ENCODE peak calls at places on chromosomes 4 and X, in seven cellular contexts. Q is thyroid gland, H is breast epithelium, I is psoas muscle, W is kidney epithelial cell, T is fibroblast of mammary gland, A is brain microvascular endothelial cell. V is an unnamed sample.

GRCh38 chr4:35872273-35872672 is 372.0 kb downstream of the ARAP2 start:
- DNase-seq in Q (no peak), H (no peak), I (no peak), W (no peak), T (no peak), A (no peak), V (no peak)

GRCh38 chr4:39976141-39976944 is 1.4 kb downstream of the PDS5A start:
- DNase-seq in Q (peak; percentile 81), H (peak; percentile 64), I (peak; percentile 73), W (peak; percentile 45), T (peak; percentile 84), A (peak; percentile 75), V (peak; percentile 57)

GRCh38 chr4:152920768-152921167 is 15.4 kb upstream of the FHDC1 start:
- DNase-seq in Q (no peak), H (no peak), I (no peak), W (no peak), T (peak; percentile 59), A (no peak), V (no peak)

GRCh38 chrX:124435616-124436015 is 89.3 kb downstream of the SH2D1A start:
- DNase-seq in Q (no peak), H (no peak), I (no peak), W (no peak), T (no peak), A (no peak), V (no peak)

GRCh38 chr4:53987761-53988171 is 76.6 kb downstream of the CHIC2 start:
- DNase-seq in Q (no peak), H (no peak), I (no peak), W (peak; percentile 56), T (peak; percentile 84), A (peak; percentile 61), V (no peak)

GRCh38 chr4:158193171-158193749 is 17.0 kb upstream of the TMEM144 start:
- DNase-seq in Q (no peak), H (no peak), I (no peak), W (no peak), T (peak; percentile 35), A (no peak), V (peak; percentile 4)

GRCh38 chrX:97117572-97117971 is 233.9 kb downstream of the RPA4 start:
- DNase-seq in Q (no peak), H (no peak), I (no peak), W (no peak), T (no peak), A (no peak), V (no peak)

GRCh38 chrX:18290200-18290599 is 64.3 kb downstream of the SCML2 start:
- DNase-seq in Q (no peak), H (no peak), I (no peak), W (no peak), T (peak; percentile 9), A (no peak), V (no peak)

GRCh38 chr4:147049940-147050852 is 104.5 kb upstream of the TTC29 start:
- DNase-seq in Q (no peak), H (no peak), I (no peak), W (no peak), T (peak; percentile 43), A (peak; percentile 3), V (no peak)

GRCh38 chr4:138233313-138233712 is 8.8 kb downstream of the SLC7A11 start:
- DNase-seq in Q (no peak), H (no peak), I (no peak), W (no peak), T (no peak), A (no peak), V (no peak)

GRCh38 chr4:110087116-110087708 is 111.2 kb downstream of the ELOVL6 start:
- DNase-seq in Q (no peak), H (no peak), I (no peak), W (peak; percentile 70), T (peak; percentile 91), A (peak; percentile 30), V (peak; percentile 76)

GRCh38 chr4:83548151-83548905 is 12.4 kb downstream of the GPAT3 start:
- DNase-seq in Q (peak; percentile 53), H (peak; percentile 68), I (peak; percentile 73), W (peak; percentile 96), T (peak; percentile 96), A (peak; percentile 93), V (peak; percentile 97)

GRCh38 chr4:110124721-110125120 is 73.7 kb downstream of the ELOVL6 start:
- DNase-seq in Q (no peak), H (no peak), I (no peak), W (no peak), T (no peak), A (no peak), V (peak; percentile 26)

GRCh38 chrX:109840585-109840984 is 107.5 kb upstream of the ACSL4 start:
- DNase-seq in Q (no peak), H (no peak), I (no peak), W (peak; percentile 82), T (peak; percentile 97), A (peak; percentile 86), V (peak; percentile 89)

GRCh38 chr4:162869157-162869556 is 297.5 kb downstream of the NAF1 start:
- DNase-seq in Q (no peak), H (no peak), I (no peak), W (no peak), T (no peak), A (no peak), V (no peak)

GRCh38 chr4:1675136-1675801 is 8.8 kb downstream of the FAM53A start:
- DNase-seq in Q (no peak), H (no peak), I (no peak), W (no peak), T (no peak), A (no peak), V (no peak)

GRCh38 chr4:119209586-119209985 is 2.9 kb upstream of the USP53 start:
- DNase-seq in Q (no peak), H (no peak), I (no peak), W (no peak), T (peak; percentile 57), A (no peak), V (no peak)

GRCh38 chrX:145844886-145845285 is 27.3 kb downstream of the SLITRK2 start:
- DNase-seq in Q (no peak), H (no peak), I (no peak), W (no peak), T (no peak), A (no peak), V (no peak)

GRCh38 chrX:77087529-77088169 is 359.5 kb upstream of the FGF16 start:
- DNase-seq in Q (peak; percentile 14), H (no peak), I (peak; percentile 17), W (no peak), T (peak; percentile 7), A (peak; percentile 32), V (peak; percentile 43)

GRCh38 chrX:115232933-115233496 is 881 bp downstream of the LRCH2 start:
- DNase-seq in Q (no peak), H (no peak), I (no peak), W (no peak), T (peak; percentile 7), A (no peak), V (no peak)

GRCh38 chrX:47568656-47569295 is 7.8 kb downstream of the ARAF start:
- DNase-seq in Q (no peak), H (no peak), I (no peak), W (no peak), T (peak; percentile 47), A (no peak), V (no peak)

GRCh38 chr4:39620551-39620950 is 18.1 kb downstream of the SMIM14 start:
- DNase-seq in Q (no peak), H (no peak), I (no peak), W (no peak), T (peak; percentile 55), A (no peak), V (no peak)

GRCh38 chrX:69133561-69134542 is 31.4 kb downstream of the PJA1 start:
- DNase-seq in Q (peak; percentile 65), H (no peak), I (no peak), W (no peak), T (peak; percentile 72), A (peak; percentile 55), V (peak; percentile 52)

GRCh38 chr4:159117968-159118367 is 15.1 kb downstream of the RAPGEF2 start:
- DNase-seq in Q (no peak), H (no peak), I (no peak), W (no peak), T (no peak), A (no peak), V (no peak)

GRCh38 chrX:122565952-122566351 is 618.1 kb upstream of the GRIA3 start:
- DNase-seq in Q (no peak), H (no peak), I (no peak), W (peak; percentile 74), T (peak; percentile 98), A (peak; percentile 85), V (peak; percentile 84)

GRCh38 chr4:7763788-7764187 is 175.9 kb downstream of the AFAP1 start:
- DNase-seq in Q (no peak), H (no peak), I (no peak), W (peak; percentile 23), T (peak; percentile 65), A (peak; percentile 82), V (peak; percentile 49)

GRCh38 chr4:102169345-102169744 is 175.9 kb downstream of the SLC39A8 start:
- DNase-seq in Q (no peak), H (no peak), I (no peak), W (no peak), T (no peak), A (peak; percentile 5), V (no peak)

GRCh38 chr4:169649545-169650226 is 29.3 kb downstream of the CLCN3 start:
- DNase-seq in Q (peak; percentile 39), H (no peak), I (no peak), W (no peak), T (no peak), A (no peak), V (no peak)

GRCh38 chr4:110680217-110680616 is 57.3 kb upstream of the PITX2 start:
- DNase-seq in Q (no peak), H (no peak), I (no peak), W (no peak), T (no peak), A (no peak), V (no peak)

GRCh38 chr4:46994007-46994405 is 625 bp upstream of the GABRA4 start:
- DNase-seq in Q (no peak), H (no peak), I (no peak), W (no peak), T (no peak), A (no peak), V (no peak)
- H3K4me3 ChIP-seq in Q (no peak overlapping the region), H (peak overlapping the region; percentile 16), I (no peak overlapping the region), W (peak overlapping the region; percentile 27), T (no peak overlapping the region), A (peak overlapping the region; percentile 60), V (peak overlapping the region; percentile 61)

DNA sequence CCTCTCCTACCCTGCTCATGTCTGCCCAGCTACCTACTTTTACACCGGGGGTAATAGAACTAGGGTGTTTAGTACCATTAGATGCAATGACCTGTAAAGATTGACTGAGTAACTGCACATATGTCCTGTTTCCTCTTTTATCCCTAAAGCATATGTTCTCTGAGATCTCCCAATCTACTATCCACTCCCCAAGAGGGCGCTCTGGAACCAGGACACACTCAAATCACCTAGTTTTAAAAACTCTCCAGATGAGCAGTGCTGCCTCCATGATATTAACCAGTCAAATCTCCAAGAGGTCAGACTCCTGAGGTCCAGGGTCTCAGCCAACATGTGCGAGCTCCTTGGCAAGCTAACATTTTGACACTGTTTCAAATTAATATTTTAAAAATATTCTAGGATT is 87.0 kb upstream of the TSPAN5 start:
- DNase-seq in Q (no peak), H (no peak), I (no peak), W (no peak), T (peak; percentile 47), A (peak; percentile 16), V (no peak)
- TF ChIP-seq CTCF in Q (no peak), H (no peak), I (no peak), W (no peak), T (peak; percentile 50), A (peak; percentile 58), V (no peak)

GRCh38 chr4:139633195-139633594 is 32.4 kb upstream of the MGST2 start:
- DNase-seq in Q (no peak), H (no peak), I (no peak), W (no peak), T (no peak), A (no peak), V (no peak)
- H3K4me3 ChIP-seq in Q (no peak overlapping the region), H (no peak overlapping the region), I (peak overlapping the region; percentile 25), W (no peak overlapping the region), T (no peak overlapping the region), A (peak overlapping the region; percentile 17), V (no peak overlapping the region)

GRCh38 chrX:51215266-51215665 is 117.4 kb upstream of the NUDT10 start:
- DNase-seq in Q (no peak), H (no peak), I (no peak), W (no peak), T (no peak), A (no peak), V (no peak)
- TF ChIP-seq CTCF in Q (no peak), H (no peak), I (no peak), W (no peak), T (no peak), A (no peak), V (no peak)